ENCODE peak calls at places on chromosomes 4 and X, in eight cellular contexts. H, L, J, X, P, W, N and M are unnamed samples.

GRCh38 chr4:103046416-103047290 is 27.1 kb upstream of the SLC9B1 start:
- DNase-seq in N (peak), J (peak), L (no peak), P (peak), H (no peak), W (no peak), X (peak), M (peak)

GRCh38 chrX:130539721-130540321 is 138.0 kb downstream of the RBMX2 start:
- DNase-seq in P (peak), J (peak), W (no peak), L (peak), H (peak), X (peak), N (peak), M (peak)

GRCh38 chr4:88757067-88757466 is 59.4 kb upstream of the NAP1L5 start:
- DNase-seq in W (no peak), X (peak), N (no peak), L (no peak), H (no peak), J (no peak), P (no peak), M (no peak)

GRCh38 chr4:185201983-185202962 is 1.5 kb downstream of the CFAP97 start:
- DNase-seq in X (peak), L (no peak), N (no peak), J (no peak), P (no peak), W (peak), H (no peak), M (no peak)

GRCh38 chrX:30521440-30522182 is 56.0 kb downstream of the TASL start:
- DNase-seq in X (peak), L (no peak), W (no peak), N (no peak), P (no peak), H (no peak), J (peak), M (peak)

GRCh38 chrX:23792861-23793553 is 10.0 kb downstream of the SAT1 start:
- DNase-seq in X (no peak), N (no peak), W (no peak), P (no peak), L (no peak), H (no peak), J (no peak), M (peak)

GRCh38 chr4:173666-174314 is 49.5 kb downstream of the ZNF718 start:
- DNase-seq in H (no peak), P (no peak), X (no peak), N (peak), L (no peak), J (no peak), W (no peak), M (no peak)

GRCh38 chr4:187469627-187470026 is 525.9 kb upstream of the ZFP42 start:
- DNase-seq in L (no peak), X (peak), J (no peak), P (no peak), H (no peak), W (no peak), N (no peak), M (no peak)

GRCh38 chrX:150160656-150161055 is 202.5 kb upstream of the MAMLD1 start:
- DNase-seq in X (no peak), H (no peak), J (no peak), P (no peak), W (no peak), N (no peak), L (no peak), M (no peak)

GRCh38 chr4:3372933-3373465 is 68.8 kb upstream of the HGFAC start:
- DNase-seq in X (no peak), N (no peak), J (no peak), P (peak), L (peak), H (no peak), W (no peak), M (peak)

GRCh38 chrX:154140206-154140605 is 3.8 kb upstream of the OPN1LW start:
- DNase-seq in X (no peak), J (no peak), H (no peak), W (no peak), P (no peak), L (no peak), N (no peak), M (no peak)

GRCh38 chr4:158754385-158755180 is 14.2 kb upstream of the FNIP2 start:
- DNase-seq in X (peak), L (no peak), N (no peak), J (peak), P (no peak), H (no peak), W (no peak), M (peak)

GRCh38 chr4:52643846-52644245 is 15.3 kb downstream of the USP46 start:
- DNase-seq in L (peak), X (peak), W (no peak), J (peak), H (peak), N (no peak), P (peak), M (peak)

GRCh38 chrX:101759000-101759399 is 99.3 kb upstream of the ARMCX2 start:
- DNase-seq in W (no peak), P (no peak), N (peak), H (no peak), J (peak), L (peak), X (peak), M (peak)

GRCh38 chr4:62912531-62912930 is 1496.7 kb downstream of the TECRL start:
- DNase-seq in X (no peak), L (no peak), H (no peak), P (no peak), N (no peak), W (no peak), J (no peak), M (no peak)

GRCh38 chr4:123345924-123346300 is 50.7 kb upstream of the SPRY1 start:
- DNase-seq in X (no peak), W (no peak), J (no peak), P (no peak), N (no peak), H (no peak), L (no peak), M (no peak)

GRCh38 chrX:15737188-15737956 is 698 bp upstream of the CA5B start:
- DNase-seq in J (no peak), L (no peak), N (no peak), P (no peak), H (no peak), X (peak), W (no peak), M (no peak)

GRCh38 chrX:40174594-40175415 is 77.0 kb upstream of the BCOR start:
- DNase-seq in X (no peak), H (peak), L (peak), W (no peak), J (peak), P (peak), N (peak), M (peak)

GRCh38 chrX:97159916-97160800 is 276.4 kb downstream of the RPA4 start:
- DNase-seq in J (no peak), N (no peak), X (no peak), H (no peak), L (no peak), P (no peak), W (no peak), M (no peak)

GRCh38 chr4:31041385-31041784 is 321.2 kb downstream of the PCDH7 start:
- DNase-seq in H (no peak), L (no peak), X (no peak), J (no peak), N (no peak), P (no peak), W (no peak), M (no peak)

GRCh38 chr4:46999584-46999983 is 6.2 kb upstream of the GABRA4 start:
- DNase-seq in L (no peak), N (no peak), H (no peak), X (peak), P (no peak), W (no peak), J (peak), M (no peak)

GRCh38 chr4:74559853-74560252 is 114.9 kb downstream of the AREG start:
- DNase-seq in X (no peak), W (no peak), J (no peak), L (no peak), P (no peak), N (no peak), H (no peak), M (no peak)

GRCh38 chrX:49627030-49627777 is 28.4 kb downstream of the GAGE1 start:
- DNase-seq in L (no peak), W (peak), X (no peak), H (no peak), N (peak), P (no peak), J (no peak), M (no peak)

GRCh38 chr4:112284166-112284565 is 1.5 kb downstream of the TIFA start:
- DNase-seq in W (no peak), N (no peak), X (peak), J (peak), P (no peak), L (no peak), H (no peak), M (no peak)

GRCh38 chrX:73561791-73562190 is 1.2 kb upstream of the CHIC1 start:
- DNase-seq in H (no peak), X (peak), J (no peak), L (no peak), W (no peak), P (no peak), N (no peak), M (peak)

GRCh38 chr4:55184600-55185523 is 59.5 kb upstream of the KDR start:
- DNase-seq in W (no peak), L (no peak), J (peak), X (peak), N (peak), H (no peak), P (peak), M (peak)

GRCh38 chrX:44770111-44770510 is 73.7 kb upstream of the DUSP21 start:
- DNase-seq in H (no peak), L (no peak), N (no peak), X (no peak), J (no peak), W (no peak), P (no peak), M (no peak)

GRCh38 chr4:116020141-116020722 is 906.8 kb upstream of the NDST4 start:
- DNase-seq in N (no peak), H (no peak), L (no peak), X (no peak), J (no peak), P (no peak), W (no peak), M (no peak)